ENCODE peak calls at places on chromosomes 6 and 20, in five cellular contexts. O is EL; B is progenitor cell of endocrine pancreas; I is effector CD4-positive, alpha-beta T cell; J is sciatic nerve. A is an unnamed sample.

GRCh38 chr20:17611540-17612286 is 41.8 kb downstream of the DSTN start:
- DNase-seq in O (peak), J (no peak), I (no peak), B (no peak), A (no peak)

GRCh38 chr20:311603-312002 is 13.7 kb upstream of the SOX12 start:
- DNase-seq in B (no peak), J (no peak), O (no peak), I (no peak), A (no peak)

GRCh38 chr6:37493047-37493995 is 6.4 kb downstream of the CCDC167 start:
- DNase-seq in O (no peak), B (no peak), J (no peak), I (no peak), A (no peak)

GRCh38 chr20:46970937-46971630 is 76.4 kb downstream of the EYA2 start:
- DNase-seq in I (no peak), O (peak), J (no peak), B (no peak), A (peak)

GRCh38 chr6:43948527-43949450 is 178.5 kb downstream of the MRPL14 start:
- DNase-seq in B (no peak), O (peak), J (no peak), I (no peak), A (no peak)

GRCh38 chr6:34223381-34223963 is 13.2 kb upstream of the HMGA1 start:
- DNase-seq in J (no peak), O (no peak), B (no peak), I (no peak), A (no peak)

GRCh38 chr6:134381926-134382325 is 64.0 kb upstream of the SGK1 start:
- DNase-seq in O (no peak), J (no peak), B (no peak), I (no peak), A (no peak)

GRCh38 chr20:41714030-41714429 is 95.9 kb upstream of the CHD6 start:
- DNase-seq in O (no peak), B (no peak), J (no peak), I (no peak), A (no peak)

GRCh38 chr6:36827261-36828079 is 11.8 kb downstream of the CPNE5 start:
- DNase-seq in B (no peak), I (no peak), O (peak), J (no peak), A (no peak)

GRCh38 chr20:64145458-64146300 is 18.6 kb upstream of the MYT1 start:
- DNase-seq in J (no peak), I (no peak), O (no peak), B (no peak), A (peak)

GRCh38 chr20:63073051-63073737 is 66.4 kb upstream of the BHLHE23 start:
- DNase-seq in J (no peak), O (no peak), I (no peak), B (no peak), A (no peak)

GRCh38 chr6:7424967-7425807 is 35.6 kb downstream of the RIOK1 start:
- DNase-seq in J (no peak), O (peak), I (no peak), B (no peak), A (peak)

GRCh38 chr20:50900261-50900660 is 31.0 kb downstream of the ADNP start:
- DNase-seq in O (no peak), J (no peak), I (no peak), B (no peak), A (no peak)

GRCh38 chr20:20520776-20521175 is 152.9 kb downstream of the INSM1 start:
- DNase-seq in I (no peak), B (no peak), O (peak), J (no peak), A (no peak)

GRCh38 chr6:127475135-127475822 is 16.1 kb upstream of the KIAA0408 start:
- DNase-seq in O (no peak), B (no peak), J (no peak), I (no peak), A (peak)